ENCODE peak calls at places on chromosomes 1 and 21, in ten cellular contexts. P, Z, T, O, X, H, B, C, Y and U are unnamed samples.

GRCh38 chr1:243489164-243489527 is 233.3 kb downstream of the SDCCAG8 start:
- DNase-seq in B (no peak), O (no peak), H (no peak), Z (no peak), C (no peak), T (no peak), Y (no peak), X (no peak), P (no peak), U (no peak)

GRCh38 chr1:102776074-102776473 is 332.2 kb downstream of the COL11A1 start:
- DNase-seq in C (no peak), B (no peak), P (no peak), Z (no peak), X (no peak), Y (no peak), H (no peak), T (no peak), O (peak; percentile 28), U (no peak)

GRCh38 chr1:51583532-51583931 is 33.4 kb upstream of the OSBPL9 start:
- DNase-seq in B (no peak), Y (no peak), Z (peak; percentile 23), O (no peak), X (no peak), P (no peak), T (peak; percentile 63), H (no peak), C (peak; percentile 83), U (no peak)

GRCh38 chr21:45756029-45756428 is 112.5 kb downstream of the PCBP3 start:
- DNase-seq in X (no peak), T (no peak), P (no peak), O (no peak), Z (no peak), H (no peak), B (no peak), Y (no peak), C (no peak), U (no peak)

GRCh38 chr1:236774926-236775325 is 20.2 kb upstream of the MTR start:
- DNase-seq in H (no peak), Z (no peak), Y (peak; percentile 22), B (no peak), T (no peak), C (peak; percentile 20), O (no peak), P (no peak), X (peak; percentile 29), U (no peak)

GRCh38 chr1:15584489-15585363 is at the start of gene AGMAT:
- DNase-seq in P (peak; percentile 18), T (no peak), H (peak; percentile 18), X (peak; percentile 60), C (peak; percentile 17), B (peak; percentile 75), O (peak; percentile 11), Y (peak; percentile 51), Z (no peak), U (no peak)

GRCh38 chr1:116372186-116372585 is 858 bp upstream of the ATP1A1 start:
- DNase-seq in T (no peak), X (no peak), Y (no peak), P (no peak), C (no peak), Z (no peak), O (no peak), B (no peak), H (no peak), U (no peak)

GRCh38 chr1:20250346-20250989 is 40.2 kb upstream of the VWA5B1 start:
- DNase-seq in X (no peak), C (no peak), T (no peak), P (no peak), Z (no peak), O (peak; percentile 63), H (peak; percentile 45), B (no peak), Y (peak; percentile 95), U (no peak)

GRCh38 chr1:223109581-223110026 is 33.4 kb downstream of the TLR5 start:
- DNase-seq in X (no peak), H (no peak), P (no peak), B (no peak), O (no peak), C (no peak), Y (peak; percentile 42), T (no peak), Z (no peak), U (no peak)

GRCh38 chr1:79293611-79294010 is 287.1 kb upstream of the ADGRL4 start:
- DNase-seq in Z (no peak), O (no peak), B (no peak), C (peak; percentile 24), P (no peak), H (no peak), X (peak; percentile 5), T (no peak), Y (no peak), U (no peak)

GRCh38 chr1:40313329-40313957 is 3.6 kb downstream of the COL9A2 start:
- DNase-seq in P (no peak), H (no peak), Z (peak; percentile 62), O (no peak), T (no peak), C (peak; percentile 53), X (peak; percentile 72), B (no peak), Y (no peak), U (no peak)

GRCh38 chr1:1677718-1678580 is 14.6 kb downstream of the SLC35E2B start:
- DNase-seq in T (no peak), C (no peak), H (no peak), B (peak; percentile 62), P (no peak), O (no peak), Y (no peak), X (no peak), Z (no peak), U (no peak)